ENCODE peak calls at places on chromosomes 11 and 22, in nine cellular contexts. K, B, O, V, H, A, Y, E and Z are unnamed samples.

GRCh38 chr11:35216962-35217667 is 78.1 kb downstream of the CD44 start:
- DNase-seq in K (no peak), B (no peak), O (no peak), V (no peak), H (peak; percentile 33), A (no peak), Y (peak; percentile 37), E (no peak), Z (no peak)

GRCh38 chr22:41023299-41023623 is 69.1 kb upstream of the EP300 start:
- DNase-seq in K (no peak), B (no peak), O (no peak), V (no peak), H (no peak), A (no peak), Y (no peak), E (no peak), Z (no peak)

GRCh38 chr11:43517518-43517917 is 158.8 kb downstream of the TTC17 start:
- DNase-seq in K (no peak), B (no peak), O (no peak), V (no peak), H (no peak), A (no peak), Y (no peak), E (no peak), Z (no peak)

GRCh38 chr11:13316528-13316961 is 39.0 kb downstream of the BMAL1 start:
- DNase-seq in K (no peak), B (no peak), O (peak; percentile 67), V (peak; percentile 50), H (no peak), A (peak; percentile 39), Y (no peak), E (peak; percentile 72), Z (no peak)

GRCh38 chr22:35539910-35540599 is 576 bp upstream of the RASD2 start:
- DNase-seq in K (peak; percentile 66), B (peak; percentile 73), O (no peak), V (peak; percentile 77), H (no peak), A (no peak), Y (peak; percentile 73), E (no peak), Z (no peak)

GRCh38 chr22:38924197-38924952 is 33.0 kb upstream of the APOBEC3A start:
- DNase-seq in K (no peak), B (peak; percentile 85), O (peak; percentile 94), V (peak; percentile 61), H (no peak), A (peak; percentile 88), Y (no peak), E (peak; percentile 90), Z (no peak)

GRCh38 chr22:47116426-47117341 is 354.2 kb downstream of the TBC1D22A start:
- DNase-seq in K (no peak), B (no peak), O (no peak), V (no peak), H (peak; percentile 17), A (no peak), Y (no peak), E (no peak), Z (no peak)

GRCh38 chr22:42396621-42397331 is 35.4 kb downstream of the NFAM1 start:
- DNase-seq in K (peak; percentile 41), B (no peak), O (no peak), V (no peak), H (no peak), A (no peak), Y (peak; percentile 74), E (no peak), Z (no peak)

GRCh38 chr11:86548278-86548917 is 124.0 kb downstream of the ME3 start:
- DNase-seq in K (no peak), B (no peak), O (peak; percentile 41), V (no peak), H (no peak), A (peak; percentile 29), Y (no peak), E (peak; percentile 77), Z (no peak)

GRCh38 chr11:104320956-104321355 is 157.0 kb upstream of the PDGFD start:
- DNase-seq in K (no peak), B (no peak), O (no peak), V (no peak), H (no peak), A (no peak), Y (no peak), E (no peak), Z (no peak)

GRCh38 chr11:4626207-4627105 is 10.8 kb upstream of the OR51D1 start:
- DNase-seq in K (peak; percentile 82), B (peak; percentile 77), O (peak; percentile 66), V (no peak), H (peak; percentile 75), A (peak; percentile 23), Y (peak; percentile 82), E (peak; percentile 84), Z (no peak)

GRCh38 chr11:13415201-13415600 is 47.8 kb downstream of the BTBD10 start:
- DNase-seq in K (no peak), B (no peak), O (no peak), V (no peak), H (no peak), A (no peak), Y (no peak), E (no peak), Z (no peak)

GRCh38 chr22:21698430-21699329 is 32.9 kb downstream of the PPIL2 start:
- DNase-seq in K (peak; percentile 47), B (no peak), O (peak; percentile 33), V (peak; percentile 71), H (peak; percentile 57), A (peak; percentile 19), Y (no peak), E (peak; percentile 24), Z (no peak)

DNA sequence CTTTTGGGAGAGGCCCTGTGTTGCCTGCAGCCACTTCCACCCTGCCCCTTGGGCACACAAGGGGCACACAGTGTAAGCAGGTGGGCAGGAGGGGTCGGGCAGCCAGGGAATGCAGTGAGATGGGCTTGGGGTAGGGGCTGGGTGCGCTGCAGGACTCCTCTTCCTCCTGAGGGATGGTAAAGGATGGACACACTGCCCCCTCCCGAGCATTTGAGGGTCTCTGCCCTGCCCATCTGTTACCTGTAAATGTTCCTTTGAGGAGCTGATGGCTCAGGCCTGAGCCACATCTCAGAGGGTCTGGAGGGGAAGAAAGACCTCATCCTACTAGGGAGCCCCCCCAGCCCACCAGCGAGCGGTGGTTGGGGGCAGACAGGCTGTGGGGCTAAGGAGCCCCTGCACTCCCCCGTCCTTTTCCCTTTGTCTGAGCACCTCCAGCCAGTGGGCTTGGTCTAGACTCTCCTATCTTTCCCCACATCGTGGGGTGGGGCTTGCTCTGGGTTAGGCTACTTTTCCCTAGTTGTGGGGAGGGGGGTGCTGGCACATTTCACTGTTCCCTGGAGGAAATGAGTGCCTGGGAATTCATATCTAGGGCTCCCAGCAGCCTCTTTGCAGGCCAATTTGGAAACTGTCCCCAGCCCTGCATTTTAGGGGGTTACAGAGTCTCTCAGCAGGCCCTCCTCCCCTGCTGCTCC is 1.7 kb upstream of the TSSC4 start:
- DNase-seq in K (no peak), B (no peak), O (no peak), V (no peak), H (no peak), A (no peak), Y (no peak), E (no peak), Z (no peak)
- TF ChIP-seq CTCF in K (no peak), B (no peak), O (no peak), V (no peak), H (no peak), A (no peak), Y (peak; percentile 67), E (no peak), Z (no peak)

DNA sequence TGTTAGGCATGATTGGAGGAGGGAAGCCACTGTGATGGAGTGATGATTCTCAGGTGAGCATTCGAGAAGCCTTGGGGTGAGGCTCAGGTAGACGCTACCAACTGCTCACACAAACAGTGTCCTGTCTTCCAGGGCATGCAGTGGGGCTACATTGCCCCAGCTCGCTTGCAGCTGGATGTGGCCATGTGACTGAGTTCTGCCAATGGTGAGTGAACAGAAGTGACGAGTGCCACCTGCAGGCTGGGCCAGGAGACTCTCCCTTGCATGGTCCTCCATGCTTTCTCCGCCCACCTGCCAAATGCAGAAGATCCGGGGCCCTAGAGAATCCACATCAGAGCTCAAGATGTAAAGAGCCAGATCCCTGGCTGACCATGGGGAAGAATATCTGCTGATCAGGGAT is 195.9 kb downstream of the BCR start:
- DNase-seq in K (peak; percentile 64), B (no peak), O (no peak), V (no peak), H (peak; percentile 80), A (no peak), Y (peak; percentile 50), E (peak; percentile 13), Z (no peak)
- TF ChIP-seq CTCF in K (no peak), B (no peak), O (peak; percentile 50), V (peak; percentile 20), H (peak; percentile 72), A (no peak), Y (peak; percentile 62), E (peak; percentile 17), Z (no peak)

GRCh38 chr22:28714043-28714442 is 27.6 kb downstream of the CHEK2 start:
- DNase-seq in K (no peak), B (no peak), O (peak; percentile 6), V (no peak), H (no peak), A (no peak), Y (no peak), E (no peak), Z (no peak)

GRCh38 chr22:28710889-28711285 is 30.7 kb downstream of the CHEK2 start:
- DNase-seq in K (no peak), B (no peak), O (no peak), V (no peak), H (no peak), A (no peak), Y (no peak), E (peak; percentile 63), Z (no peak)

GRCh38 chr22:28710112-28710888 is 30.7 kb upstream of the TTC28 start:
- DNase-seq in K (no peak), B (no peak), O (peak; percentile 84), V (no peak), H (no peak), A (peak; percentile 69), Y (no peak), E (peak; percentile 86), Z (no peak)

GRCh38 chr22:28711341-28711740 is 30.3 kb downstream of the CHEK2 start:
- DNase-seq in K (no peak), B (no peak), O (no peak), V (no peak), H (no peak), A (no peak), Y (no peak), E (no peak), Z (no peak)

GRCh38 chr22:28711820-28712777 is 29.5 kb downstream of the CHEK2 start:
- DNase-seq in K (no peak), B (no peak), O (peak; percentile 94), V (no peak), H (no peak), A (peak; percentile 88), Y (no peak), E (peak; percentile 96), Z (no peak)
- TF ChIP-seq CTCF in K (no peak), B (no peak), O (no peak), V (no peak), H (no peak), A (peak; percentile 32), Y (no peak), E (peak; percentile 35), Z (peak; percentile 39)

DNA sequence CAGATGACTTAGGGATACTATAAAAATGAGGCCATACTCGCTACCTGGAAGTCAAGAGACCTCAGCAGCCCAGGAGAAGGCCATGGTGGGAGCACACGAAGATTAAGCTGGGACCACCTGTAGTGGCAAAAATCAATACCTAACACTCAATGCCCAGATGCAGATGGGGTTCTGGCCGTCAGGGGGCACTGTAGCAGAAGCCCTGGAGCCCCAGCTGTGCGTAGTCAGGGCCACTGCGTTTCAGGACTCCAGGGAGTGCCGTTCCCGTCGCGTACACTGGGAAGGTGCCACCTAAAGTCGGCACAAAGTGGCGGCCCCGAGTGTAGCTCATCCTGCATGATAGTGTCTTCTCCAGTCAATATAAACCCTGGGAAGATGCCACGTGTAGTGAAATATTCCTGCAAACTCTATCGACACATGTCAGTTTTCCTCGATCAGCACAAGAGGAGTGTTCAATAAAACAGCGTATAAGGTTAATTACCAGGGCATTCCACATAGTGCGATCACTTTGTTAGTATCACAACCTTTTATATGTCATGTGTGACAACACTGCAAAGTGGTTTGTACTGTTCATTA is 123.7 kb upstream of the NTM start:
- DNase-seq in K (peak; percentile 82), B (no peak), O (no peak), V (peak; percentile 41), H (peak; percentile 86), A (no peak), Y (peak; percentile 1), E (no peak), Z (no peak)
- TF ChIP-seq CTCF in K (peak; percentile 73), B (no peak), O (peak; percentile 51), V (peak; percentile 55), H (peak; percentile 91), A (peak; percentile 42), Y (peak; percentile 63), E (peak; percentile 11), Z (peak; percentile 79)